ENCODE peak calls at places on chromosomes 7 and 10, in eight cellular contexts. I is psoas muscle, Y is ovary, D is hepatocyte, O is cardiac muscle cell, F is AG09309, N is uterus, T is fibroblast of mammary gland. M is an unnamed sample.

GRCh38 chr10:79372871-79373270 is 25.6 kb downstream of the PPIF start:
- DNase-seq in I (no peak), F (no peak), O (no peak), N (no peak), T (no peak), D (no peak), Y (no peak), M (no peak)

GRCh38 chr10:123901621-123902020 is 10.0 kb upstream of the CPXM2 start:
- DNase-seq in D (no peak), O (no peak), Y (no peak), I (no peak), T (no peak), N (no peak), F (no peak), M (no peak)

GRCh38 chr10:70328987-70329386 is 45.2 kb upstream of the NPFFR1 start:
- DNase-seq in I (no peak), D (no peak), F (peak), N (no peak), O (no peak), Y (no peak), T (peak), M (no peak)

GRCh38 chr7:131692131-131692960 is 135.9 kb upstream of the PODXL start:
- DNase-seq in I (peak), Y (no peak), F (no peak), N (no peak), T (peak), D (peak), O (peak), M (no peak)

GRCh38 chr10:13099144-13099665 is 758 bp upstream of the OPTN start:
- DNase-seq in O (no peak), F (no peak), Y (peak), D (peak), N (peak), T (peak), I (peak), M (no peak)

GRCh38 chr7:101420436-101420835 is 57.8 kb downstream of the COL26A1 start:
- DNase-seq in N (no peak), T (no peak), Y (no peak), O (no peak), F (no peak), D (no peak), I (no peak), M (no peak)

GRCh38 chr7:35485436-35485835 is 209.5 kb downstream of the HERPUD2 start:
- DNase-seq in T (peak), D (no peak), I (no peak), O (no peak), Y (no peak), N (no peak), F (no peak), M (no peak)

GRCh38 chr7:76217942-76218566 is 16.4 kb downstream of the SRRM3 start:
- DNase-seq in D (no peak), I (no peak), T (no peak), O (no peak), N (no peak), F (no peak), Y (no peak), M (no peak)

GRCh38 chr7:155733582-155734444 is 78.5 kb downstream of the SHH start:
- DNase-seq in T (no peak), F (no peak), I (no peak), Y (no peak), D (no peak), O (no peak), N (no peak), M (no peak)

GRCh38 chr10:35607475-35608316 is 2.6 kb downstream of the GJD4 start:
- DNase-seq in I (peak), D (no peak), F (no peak), N (no peak), T (no peak), Y (no peak), O (no peak), M (no peak)

GRCh38 chr10:132266594-132267161 is 41.1 kb downstream of the STK32C start:
- DNase-seq in F (no peak), T (no peak), O (no peak), D (no peak), N (no peak), Y (no peak), I (peak), M (no peak)

GRCh38 chr10:14879055-14879800 is 562 bp downstream of the SUV39H2 start:
- DNase-seq in I (no peak), Y (no peak), T (no peak), O (no peak), D (peak), N (peak), F (no peak), M (no peak)

GRCh38 chr10:124348801-124349200 is 69.9 kb downstream of the OAT start:
- DNase-seq in Y (no peak), I (no peak), O (no peak), T (no peak), N (no peak), F (no peak), D (no peak), M (no peak)

GRCh38 chr10:126250045-126250444 is 138.2 kb downstream of the ADAM12 start:
- DNase-seq in I (no peak), N (no peak), Y (no peak), O (no peak), D (peak), T (no peak), F (no peak), M (no peak)

GRCh38 chr7:90766814-90767564 is 170.9 kb downstream of the CDK14 start:
- DNase-seq in Y (peak), O (peak), F (no peak), T (peak), I (peak), D (peak), N (peak), M (no peak)

GRCh38 chr7:38565289-38565688 is 65.9 kb downstream of the AMPH start:
- DNase-seq in F (no peak), O (no peak), Y (no peak), I (no peak), T (no peak), D (no peak), N (no peak), M (no peak)

GRCh38 chr7:97576043-97576442 is 155.8 kb upstream of the TAC1 start:
- DNase-seq in D (no peak), O (no peak), F (no peak), N (no peak), T (no peak), I (no peak), Y (no peak), M (no peak)

GRCh38 chr7:16471933-16472332 is 6.4 kb upstream of the SOSTDC1 start:
- DNase-seq in Y (no peak), T (no peak), O (no peak), I (no peak), N (no peak), F (no peak), D (no peak), M (no peak)
- TF ChIP-seq CTCF in Y (no peak), T (no peak), O (no peak), I (no peak), N (no peak), F (no peak), D (no peak), M (no peak)

GRCh38 chr7:19538036-19538435 is 170.8 kb downstream of the POLR1F start:
- DNase-seq in Y (no peak), N (no peak), O (no peak), D (no peak), F (no peak), I (no peak), T (peak), M (no peak)
- H3K4me3 ChIP-seq in Y (no peak), N (no peak), O (no peak), D (no peak), F (no peak), I (no peak), T (no peak), M (no peak)

GRCh38 chr7:16514729-16515128 is 11.9 kb upstream of the LRRC72 start:
- DNase-seq in D (no peak), O (no peak), N (no peak), Y (no peak), I (no peak), F (no peak), T (no peak), M (no peak)
- TF ChIP-seq CTCF in D (no peak), O (no peak), N (no peak), Y (no peak), I (no peak), F (no peak), T (no peak), M (no peak)

DNA sequence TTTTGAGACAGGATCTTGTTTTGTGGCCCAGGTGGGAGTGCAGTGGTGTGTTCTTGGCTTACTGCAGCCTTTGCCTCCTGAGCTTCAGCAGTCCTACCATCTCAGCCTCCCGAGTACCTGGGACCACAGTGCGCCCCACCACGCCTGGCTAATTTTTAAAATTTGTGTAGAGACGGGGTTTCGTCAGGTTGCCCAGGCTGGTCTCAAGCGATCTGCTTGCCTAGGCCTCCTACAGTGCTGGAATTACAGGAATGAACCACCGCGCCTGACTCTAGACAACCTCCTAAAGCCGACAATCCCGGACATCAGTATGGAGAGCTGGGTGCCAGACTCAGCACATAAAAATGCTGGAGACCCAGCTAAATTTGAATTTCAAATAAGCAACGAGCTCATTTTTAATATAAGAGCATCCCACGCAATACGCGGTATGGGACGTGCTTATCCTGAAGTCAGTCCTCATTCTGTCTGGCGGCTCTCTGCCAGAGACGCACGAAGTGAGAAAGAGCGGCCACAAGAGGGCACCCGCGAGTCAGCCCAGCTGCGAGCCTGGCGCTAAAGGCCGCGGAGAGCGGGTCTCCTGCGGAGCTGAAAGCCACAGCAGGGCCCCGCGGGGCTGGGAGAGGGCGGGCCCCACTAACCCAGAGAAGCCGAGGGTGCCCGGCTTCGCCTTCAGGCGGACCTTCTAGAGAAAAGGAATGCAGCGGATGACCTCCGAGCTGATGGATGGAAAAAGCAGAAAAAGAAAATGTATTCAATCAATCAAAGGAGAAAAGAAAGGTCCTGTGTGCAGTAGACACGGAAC is 7.1 kb downstream of the CALY start:
- DNase-seq in D (peak), Y (peak), O (peak), T (peak), F (peak), N (peak), I (peak), M (peak)
- H3K4me3 ChIP-seq in D (no peak), Y (peak), O (no peak), T (peak), F (peak), N (peak), I (peak), M (peak)

DNA sequence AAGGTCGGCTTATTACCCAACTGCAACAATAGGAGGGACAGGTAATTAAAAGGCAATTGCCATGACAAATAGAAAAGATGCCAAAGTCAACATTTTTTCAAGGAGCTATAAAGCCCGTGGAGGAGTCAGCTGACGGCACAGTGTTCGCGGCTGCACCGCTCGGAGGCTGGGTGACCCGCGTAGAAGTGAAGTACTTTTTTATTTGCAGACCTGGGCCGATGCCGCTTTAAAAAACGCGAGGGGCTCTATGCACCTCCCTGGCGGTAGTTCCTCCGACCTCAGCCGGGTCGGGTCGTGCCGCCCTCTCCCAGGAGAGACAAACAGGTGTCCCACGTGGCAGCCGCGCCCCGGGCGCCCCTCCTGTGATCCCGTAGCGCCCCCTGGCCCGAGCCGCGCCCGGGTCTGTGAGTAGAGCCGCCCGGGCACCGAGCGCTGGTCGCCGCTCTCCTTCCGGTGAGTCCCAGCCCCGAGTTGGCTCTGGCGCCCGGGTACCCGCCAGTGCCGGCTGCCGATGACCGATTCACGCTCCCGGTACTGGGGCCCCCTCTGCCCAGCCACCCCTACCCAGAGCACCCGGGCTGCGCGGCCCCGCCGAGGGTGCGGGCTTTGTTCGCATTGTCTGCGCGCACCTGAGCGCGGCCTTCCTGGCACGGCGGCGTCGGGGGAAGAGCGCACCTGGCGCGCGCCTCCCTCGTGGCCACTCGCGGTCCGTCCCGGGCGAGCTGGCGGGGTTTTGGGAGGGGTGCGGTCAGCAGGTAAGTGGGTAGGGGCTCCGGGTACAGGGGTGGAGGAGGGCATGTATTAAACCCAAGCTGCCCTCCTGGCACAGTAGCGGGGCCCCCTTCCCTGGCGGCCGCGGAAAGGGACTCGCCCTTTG is at the start of gene VWA2:
- DNase-seq in F (no peak), Y (no peak), I (peak), O (peak), T (no peak), D (peak), N (no peak), M (no peak)
- TF ChIP-seq CTCF in F (no peak), Y (no peak), I (peak), O (no peak), T (no peak), D (peak), N (peak), M (no peak)

DNA sequence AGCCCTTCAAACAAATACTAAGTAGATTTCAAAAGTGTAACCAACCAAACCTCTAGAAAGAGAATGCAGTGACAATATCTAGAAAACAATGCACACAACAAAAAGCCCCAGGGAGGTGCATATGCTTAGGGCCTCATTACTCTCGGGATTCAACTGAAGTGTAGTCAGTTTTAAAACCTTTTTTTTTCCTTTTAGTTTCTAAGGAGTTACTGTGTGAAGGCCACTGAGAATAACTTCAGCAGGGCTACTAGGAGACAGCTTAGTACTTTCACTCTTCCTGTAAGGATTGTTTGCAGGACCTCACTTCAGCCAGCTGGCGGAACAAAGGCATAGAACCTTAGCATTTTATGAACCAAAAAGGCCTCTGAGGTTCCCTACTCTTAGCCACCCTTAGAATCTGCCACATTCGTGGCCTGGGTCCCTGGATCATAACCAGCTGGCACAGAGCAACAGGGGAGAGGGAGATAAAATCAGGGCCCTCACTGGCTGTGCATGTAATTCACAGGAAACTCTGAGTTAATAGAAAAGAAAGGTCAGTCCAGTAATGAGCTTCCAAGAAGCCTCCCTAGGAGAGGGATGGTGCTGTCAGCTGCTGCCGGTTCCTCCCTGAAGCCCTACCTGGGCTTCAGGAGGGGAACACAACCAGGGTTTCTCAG is 3.6 kb downstream of the VOPP1 start:
- DNase-seq in D (no peak), I (no peak), O (no peak), Y (no peak), F (no peak), T (no peak), N (no peak), M (no peak)
- H3K4me3 ChIP-seq in D (no peak), I (no peak), O (no peak), Y (no peak), F (no peak), T (no peak), N (no peak), M (no peak)

DNA sequence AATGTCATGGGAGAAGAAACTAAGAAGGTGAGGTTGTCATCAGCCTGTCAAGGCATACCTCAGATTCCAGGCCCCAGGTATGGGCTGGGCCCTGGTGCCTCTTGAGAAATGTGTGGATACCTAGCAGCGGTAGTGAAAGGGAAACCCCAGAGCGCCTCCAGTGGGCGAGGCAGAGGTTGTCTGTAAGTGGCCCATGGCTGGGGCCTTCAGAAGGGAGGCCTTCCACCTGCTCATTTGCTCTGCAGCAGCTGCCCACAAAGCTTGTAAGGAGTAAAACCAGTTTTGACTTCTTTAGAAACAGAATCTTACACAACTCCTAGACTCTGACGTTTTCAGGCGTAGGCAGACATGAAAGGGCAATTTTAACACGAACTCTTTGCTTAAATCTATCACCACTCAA is 509.9 kb downstream of the PARD3 start:
- DNase-seq in T (no peak), F (no peak), I (no peak), D (peak), N (no peak), Y (no peak), O (peak), M (no peak)
- TF ChIP-seq CTCF in T (no peak), F (no peak), I (no peak), D (peak), N (no peak), Y (no peak), O (no peak), M (no peak)

M was measured in AG04449.